ENCODE peak calls at places on chromosomes 12 and 14, in seven cellular contexts. One of them, this sample, is unnamed.

GRCh38 chr14:42335918-42336317 is 729.2 kb downstream of the LRFN5 start:
- DNase-seq in GM10248: no peak
- DNase-seq in keratinocyte: no peak
- DNase-seq in AG09319: no peak
- DNase-seq in AG10803: no peak
- DNase-seq in CD8-positive, alpha-beta T cell: no peak
- DNase-seq in BE2C: no peak
- DNase-seq in this sample: no peak

GRCh38 chr12:67982165-67982563 is 7.1 kb upstream of the IFNG-AS1 start:
- DNase-seq in AG10803: peak
- DNase-seq in BE2C: no peak
- DNase-seq in keratinocyte: no peak
- DNase-seq in CD8-positive, alpha-beta T cell: no peak
- DNase-seq in GM10248: no peak
- DNase-seq in AG09319: peak
- DNase-seq in this sample: no peak

GRCh38 chr12:77687346-77687745 is 143.3 kb upstream of the NAV3 start:
- DNase-seq in CD8-positive, alpha-beta T cell: no peak
- DNase-seq in AG10803: peak
- DNase-seq in AG09319: peak
- DNase-seq in BE2C: no peak
- DNase-seq in keratinocyte: no peak
- DNase-seq in GM10248: no peak
- DNase-seq in this sample: no peak

GRCh38 chr14:100376751-100377171 is 53.6 kb downstream of the SLC25A47 start:
- DNase-seq in keratinocyte: no peak
- DNase-seq in GM10248: no peak
- DNase-seq in AG10803: peak
- DNase-seq in AG09319: no peak
- DNase-seq in BE2C: peak
- DNase-seq in CD8-positive, alpha-beta T cell: no peak
- DNase-seq in this sample: no peak

GRCh38 chr12:3336606-3337311 is 154.2 kb upstream of the PRMT8 start:
- DNase-seq in BE2C: no peak
- DNase-seq in CD8-positive, alpha-beta T cell: no peak
- DNase-seq in GM10248: no peak
- DNase-seq in AG09319: no peak
- DNase-seq in AG10803: no peak
- DNase-seq in keratinocyte: no peak
- DNase-seq in this sample: no peak

GRCh38 chr12:106918746-106919145 is 37.0 kb upstream of the TMEM263 start:
- DNase-seq in CD8-positive, alpha-beta T cell: no peak
- DNase-seq in AG10803: no peak
- DNase-seq in BE2C: peak
- DNase-seq in keratinocyte: no peak
- DNase-seq in AG09319: no peak
- DNase-seq in GM10248: no peak
- DNase-seq in this sample: no peak

GRCh38 chr12:76551482-76551888 is 8.1 kb downstream of the OSBPL8 start:
- DNase-seq in keratinocyte: no peak
- DNase-seq in BE2C: peak
- DNase-seq in AG09319: no peak
- DNase-seq in GM10248: no peak
- DNase-seq in CD8-positive, alpha-beta T cell: no peak
- DNase-seq in AG10803: no peak
- DNase-seq in this sample: peak

GRCh38 chr12:24950231-24950834 is 1.4 kb upstream of the BCAT1 start:
- DNase-seq in AG09319: no peak
- DNase-seq in CD8-positive, alpha-beta T cell: no peak
- DNase-seq in AG10803: no peak
- DNase-seq in BE2C: no peak
- DNase-seq in keratinocyte: no peak
- DNase-seq in GM10248: peak
- DNase-seq in this sample: peak

GRCh38 chr14:89921896-89922548 is 32.5 kb downstream of the EFCAB11 start:
- DNase-seq in GM10248: no peak
- DNase-seq in CD8-positive, alpha-beta T cell: no peak
- DNase-seq in AG10803: peak
- DNase-seq in keratinocyte: peak
- DNase-seq in AG09319: no peak
- DNase-seq in BE2C: no peak
- DNase-seq in this sample: no peak

GRCh38 chr12:11944321-11944720 is 126.4 kb upstream of the BCL2L14 start:
- DNase-seq in AG10803: no peak
- DNase-seq in BE2C: no peak
- DNase-seq in GM10248: no peak
- DNase-seq in AG09319: no peak
- DNase-seq in keratinocyte: no peak
- DNase-seq in CD8-positive, alpha-beta T cell: no peak
- DNase-seq in this sample: peak

GRCh38 chr14:75267141-75267601 is 11.5 kb upstream of the FOS start:
- DNase-seq in AG09319: no peak
- DNase-seq in AG10803: peak
- DNase-seq in CD8-positive, alpha-beta T cell: no peak
- DNase-seq in GM10248: no peak
- DNase-seq in keratinocyte: no peak
- DNase-seq in BE2C: no peak
- DNase-seq in this sample: no peak

GRCh38 chr12:33605776-33606175 is 166.2 kb upstream of the SYT10 start:
- DNase-seq in keratinocyte: no peak
- DNase-seq in GM10248: no peak
- DNase-seq in AG09319: no peak
- DNase-seq in CD8-positive, alpha-beta T cell: no peak
- DNase-seq in AG10803: no peak
- DNase-seq in BE2C: no peak
- DNase-seq in this sample: no peak
- TF ChIP-seq CTCF in keratinocyte: peak
- TF ChIP-seq CTCF in GM10248: no peak
- TF ChIP-seq CTCF in AG09319: no peak
- TF ChIP-seq CTCF in CD8-positive, alpha-beta T cell: no peak
- TF ChIP-seq CTCF in AG10803: no peak
- TF ChIP-seq CTCF in BE2C: peak
- TF ChIP-seq CTCF in this sample: no peak

GRCh38 chr14:81991998-81992397 is 458.3 kb upstream of the SEL1L start:
- DNase-seq in keratinocyte: no peak
- DNase-seq in BE2C: no peak
- DNase-seq in GM10248: no peak
- DNase-seq in CD8-positive, alpha-beta T cell: no peak
- DNase-seq in AG10803: no peak
- DNase-seq in AG09319: no peak
- DNase-seq in this sample: no peak
- TF ChIP-seq CTCF in keratinocyte: peak
- TF ChIP-seq CTCF in BE2C: peak
- TF ChIP-seq CTCF in GM10248: no peak
- TF ChIP-seq CTCF in CD8-positive, alpha-beta T cell: no peak
- TF ChIP-seq CTCF in AG10803: peak
- TF ChIP-seq CTCF in AG09319: no peak
- TF ChIP-seq CTCF in this sample: peak

GRCh38 chr12:33251548-33251947 is 188.1 kb downstream of the SYT10 start:
- DNase-seq in BE2C: no peak
- DNase-seq in AG10803: no peak
- DNase-seq in GM10248: no peak
- DNase-seq in AG09319: no peak
- DNase-seq in CD8-positive, alpha-beta T cell: no peak
- DNase-seq in keratinocyte: no peak
- DNase-seq in this sample: no peak

GRCh38 chr12:33253123-33253522 is 186.5 kb downstream of the SYT10 start:
- DNase-seq in CD8-positive, alpha-beta T cell: no peak
- DNase-seq in keratinocyte: no peak
- DNase-seq in BE2C: no peak
- DNase-seq in GM10248: no peak
- DNase-seq in AG09319: no peak
- DNase-seq in AG10803: no peak
- DNase-seq in this sample: no peak

GRCh38 chr12:33247625-33248024 is 192.0 kb downstream of the SYT10 start:
- DNase-seq in AG10803: no peak
- DNase-seq in GM10248: no peak
- DNase-seq in BE2C: no peak
- DNase-seq in AG09319: no peak
- DNase-seq in CD8-positive, alpha-beta T cell: no peak
- DNase-seq in keratinocyte: no peak
- DNase-seq in this sample: no peak

GRCh38 chr12:33245459-33245858 is 194.2 kb downstream of the SYT10 start:
- DNase-seq in keratinocyte: no peak
- DNase-seq in AG10803: no peak
- DNase-seq in AG09319: no peak
- DNase-seq in GM10248: no peak
- DNase-seq in CD8-positive, alpha-beta T cell: no peak
- DNase-seq in BE2C: no peak
- DNase-seq in this sample: no peak

DNA sequence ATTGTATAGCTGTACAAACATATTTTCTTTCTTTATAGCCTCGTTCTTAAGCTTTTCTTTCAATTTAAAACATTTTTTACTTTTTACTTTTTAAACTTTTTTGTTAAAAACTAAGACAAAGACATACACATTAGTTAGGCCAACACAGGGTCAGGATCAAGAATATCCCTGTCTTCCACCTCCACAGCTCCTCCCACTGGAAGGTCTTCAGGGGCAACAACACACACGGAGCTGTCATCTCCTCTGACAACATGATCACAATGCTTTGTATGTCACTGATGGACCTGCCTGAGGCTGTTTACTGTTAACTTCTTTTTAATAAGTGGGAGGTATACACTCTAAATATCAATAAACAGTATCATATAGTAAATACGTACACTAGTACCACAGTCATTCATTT is 191.3 kb downstream of the SYT10 start:
- DNase-seq in AG09319: no peak
- DNase-seq in keratinocyte: no peak
- DNase-seq in AG10803: no peak
- DNase-seq in CD8-positive, alpha-beta T cell: no peak
- DNase-seq in BE2C: no peak
- DNase-seq in GM10248: no peak
- DNase-seq in this sample: no peak
- TF ChIP-seq CTCF in AG09319: no peak
- TF ChIP-seq CTCF in keratinocyte: no peak
- TF ChIP-seq CTCF in AG10803: no peak
- TF ChIP-seq CTCF in CD8-positive, alpha-beta T cell: no peak
- TF ChIP-seq CTCF in BE2C: no peak
- TF ChIP-seq CTCF in GM10248: no peak
- TF ChIP-seq CTCF in this sample: no peak

GRCh38 chr12:117330441-117331113 is 30.8 kb downstream of the NOS1 start:
- DNase-seq in BE2C: no peak
- DNase-seq in keratinocyte: no peak
- DNase-seq in CD8-positive, alpha-beta T cell: no peak
- DNase-seq in AG09319: no peak
- DNase-seq in GM10248: no peak
- DNase-seq in AG10803: no peak
- DNase-seq in this sample: no peak
- TF ChIP-seq CTCF in BE2C: no peak
- TF ChIP-seq CTCF in keratinocyte: no peak
- TF ChIP-seq CTCF in CD8-positive, alpha-beta T cell: no peak
- TF ChIP-seq CTCF in AG09319: no peak
- TF ChIP-seq CTCF in GM10248: no peak
- TF ChIP-seq CTCF in AG10803: no peak
- TF ChIP-seq CTCF in this sample: no peak

GRCh38 chr14:63633801-63634200 is 7.9 kb downstream of the WDR89 start:
- DNase-seq in AG10803: no peak
- DNase-seq in keratinocyte: no peak
- DNase-seq in GM10248: no peak
- DNase-seq in BE2C: no peak
- DNase-seq in AG09319: no peak
- DNase-seq in CD8-positive, alpha-beta T cell: no peak
- DNase-seq in this sample: no peak

DNA sequence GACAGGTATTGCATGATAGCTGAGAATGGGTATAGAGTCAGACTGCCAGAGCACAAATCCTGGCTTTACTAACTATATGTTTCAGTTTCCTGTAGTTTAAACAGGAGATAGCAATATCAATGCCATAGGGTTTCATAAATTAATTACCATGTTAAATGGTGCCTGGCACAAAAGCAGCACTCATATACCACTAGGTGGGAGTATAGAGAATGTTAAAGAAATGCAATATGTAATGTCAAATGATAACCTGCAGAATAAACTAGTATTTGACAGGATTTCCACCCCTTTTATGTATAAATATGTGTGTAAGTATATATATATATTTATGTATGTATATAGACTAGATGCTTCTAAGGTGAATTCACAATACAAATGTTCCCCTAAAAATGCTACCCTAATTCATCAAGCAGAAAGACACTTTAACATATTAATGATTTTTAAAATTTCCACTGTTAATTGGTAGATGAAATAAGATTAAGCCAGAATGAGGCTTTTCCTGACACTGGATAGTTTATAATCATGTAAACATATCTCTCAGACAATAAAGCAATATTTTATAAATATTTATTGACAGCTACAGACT is 8.6 kb downstream of the WDR89 start:
- DNase-seq in GM10248: peak
- DNase-seq in CD8-positive, alpha-beta T cell: no peak
- DNase-seq in AG09319: no peak
- DNase-seq in keratinocyte: no peak
- DNase-seq in AG10803: peak
- DNase-seq in BE2C: no peak
- DNase-seq in this sample: peak
- TF ChIP-seq CTCF in GM10248: peak
- TF ChIP-seq CTCF in CD8-positive, alpha-beta T cell: peak
- TF ChIP-seq CTCF in AG09319: peak
- TF ChIP-seq CTCF in keratinocyte: peak
- TF ChIP-seq CTCF in AG10803: peak
- TF ChIP-seq CTCF in BE2C: peak
- TF ChIP-seq CTCF in this sample: peak

DNA sequence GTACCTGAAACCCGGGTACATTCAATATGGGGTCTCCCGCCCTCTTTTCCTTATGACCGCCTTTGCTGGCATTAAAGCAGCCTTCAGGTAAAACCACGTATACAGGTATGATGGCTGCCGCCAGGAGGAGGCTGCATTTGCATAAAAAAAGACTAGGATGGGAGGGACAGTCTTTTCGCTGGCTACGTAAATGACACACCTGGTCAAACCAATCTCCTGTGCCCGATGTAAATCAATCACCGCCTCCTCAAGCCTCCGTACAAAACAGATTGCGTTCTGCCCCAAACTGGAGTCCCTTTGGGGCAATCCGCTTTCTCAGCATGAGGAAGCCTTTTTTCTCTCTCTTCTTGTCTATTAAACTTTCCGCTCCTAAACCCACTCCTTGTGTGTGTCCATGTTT is 8.1 kb upstream of the ALDH1L2 start:
- DNase-seq in AG09319: no peak
- DNase-seq in BE2C: no peak
- DNase-seq in AG10803: no peak
- DNase-seq in CD8-positive, alpha-beta T cell: no peak
- DNase-seq in GM10248: no peak
- DNase-seq in keratinocyte: no peak
- DNase-seq in this sample: no peak
- TF ChIP-seq CTCF in AG09319: no peak
- TF ChIP-seq CTCF in BE2C: no peak
- TF ChIP-seq CTCF in AG10803: no peak
- TF ChIP-seq CTCF in CD8-positive, alpha-beta T cell: no peak
- TF ChIP-seq CTCF in GM10248: no peak
- TF ChIP-seq CTCF in keratinocyte: peak
- TF ChIP-seq CTCF in this sample: no peak